ENCODE peak calls at places on chromosomes 2 and 18, in nine cellular contexts. One of them, this sample, is unnamed.

GRCh38 chr2:100017633-100018032 is 124.8 kb downstream of the AFF3 start:
- DNase-seq in HEK293T: no peak
- DNase-seq in NCI-H1105 treated with DMSO at 0.1 percent for 48 hours: no peak
- DNase-seq in EL: peak
- DNase-seq in progenitor cell of endocrine pancreas: no peak
- DNase-seq in KG1: no peak
- DNase-seq in KBM-7: no peak
- DNase-seq in HCT116: no peak
- DNase-seq in GM23338: no peak
- DNase-seq in this sample: no peak

GRCh38 chr2:206915136-206915535 is 24.2 kb upstream of the CPO start:
- DNase-seq in HEK293T: no peak
- DNase-seq in NCI-H1105 treated with DMSO at 0.1 percent for 48 hours: no peak
- DNase-seq in EL: peak
- DNase-seq in progenitor cell of endocrine pancreas: no peak
- DNase-seq in KG1: no peak
- DNase-seq in KBM-7: peak
- DNase-seq in HCT116: peak
- DNase-seq in GM23338: no peak
- DNase-seq in this sample: no peak

GRCh38 chr2:216001612-216002215 is 11.6 kb downstream of the MREG start:
- DNase-seq in HEK293T: no peak
- DNase-seq in NCI-H1105 treated with DMSO at 0.1 percent for 48 hours: no peak
- DNase-seq in EL: no peak
- DNase-seq in progenitor cell of endocrine pancreas: no peak
- DNase-seq in KG1: no peak
- DNase-seq in KBM-7: no peak
- DNase-seq in HCT116: no peak
- DNase-seq in GM23338: no peak
- DNase-seq in this sample: no peak

GRCh38 chr2:232927793-232928563 is 57.9 kb downstream of the SNORC start:
- DNase-seq in HEK293T: peak
- DNase-seq in NCI-H1105 treated with DMSO at 0.1 percent for 48 hours: peak
- DNase-seq in EL: no peak
- DNase-seq in progenitor cell of endocrine pancreas: peak
- DNase-seq in KG1: no peak
- DNase-seq in KBM-7: no peak
- DNase-seq in HCT116: no peak
- DNase-seq in GM23338: peak
- DNase-seq in this sample: peak

GRCh38 chr2:72367530-72368225 is 220.0 kb upstream of the CYP26B1 start:
- DNase-seq in HEK293T: peak
- DNase-seq in NCI-H1105 treated with DMSO at 0.1 percent for 48 hours: no peak
- DNase-seq in EL: peak
- DNase-seq in progenitor cell of endocrine pancreas: no peak
- DNase-seq in KG1: no peak
- DNase-seq in KBM-7: no peak
- DNase-seq in HCT116: peak
- DNase-seq in GM23338: peak
- DNase-seq in this sample: no peak

GRCh38 chr2:66021296-66021695 is 413.6 kb upstream of the MEIS1 start:
- DNase-seq in HEK293T: no peak
- DNase-seq in NCI-H1105 treated with DMSO at 0.1 percent for 48 hours: peak
- DNase-seq in EL: no peak
- DNase-seq in progenitor cell of endocrine pancreas: no peak
- DNase-seq in KG1: no peak
- DNase-seq in KBM-7: no peak
- DNase-seq in HCT116: no peak
- DNase-seq in GM23338: no peak
- DNase-seq in this sample: no peak

GRCh38 chr18:77209587-77209986 is 40.1 kb upstream of the GALR1 start:
- DNase-seq in HEK293T: no peak
- DNase-seq in NCI-H1105 treated with DMSO at 0.1 percent for 48 hours: no peak
- DNase-seq in EL: peak
- DNase-seq in progenitor cell of endocrine pancreas: no peak
- DNase-seq in KG1: no peak
- DNase-seq in KBM-7: no peak
- DNase-seq in HCT116: no peak
- DNase-seq in GM23338: no peak
- DNase-seq in this sample: no peak

GRCh38 chr18:6315556-6316331 is 99.0 kb downstream of the L3MBTL4 start:
- DNase-seq in HEK293T: no peak
- DNase-seq in NCI-H1105 treated with DMSO at 0.1 percent for 48 hours: no peak
- DNase-seq in EL: no peak
- DNase-seq in progenitor cell of endocrine pancreas: no peak
- DNase-seq in KG1: no peak
- DNase-seq in KBM-7: no peak
- DNase-seq in HCT116: no peak
- DNase-seq in GM23338: no peak
- DNase-seq in this sample: no peak

GRCh38 chr2:141889788-141890187 is 241.0 kb downstream of the LRP1B start:
- DNase-seq in HEK293T: no peak
- DNase-seq in NCI-H1105 treated with DMSO at 0.1 percent for 48 hours: no peak
- DNase-seq in EL: no peak
- DNase-seq in progenitor cell of endocrine pancreas: no peak
- DNase-seq in KG1: no peak
- DNase-seq in KBM-7: no peak
- DNase-seq in HCT116: no peak
- DNase-seq in GM23338: no peak
- DNase-seq in this sample: no peak

GRCh38 chr18:51491678-51492372 is 294.3 kb upstream of the MEX3C start:
- DNase-seq in HEK293T: no peak
- DNase-seq in NCI-H1105 treated with DMSO at 0.1 percent for 48 hours: no peak
- DNase-seq in EL: no peak
- DNase-seq in progenitor cell of endocrine pancreas: no peak
- DNase-seq in KG1: no peak
- DNase-seq in KBM-7: no peak
- DNase-seq in HCT116: no peak
- DNase-seq in GM23338: no peak
- DNase-seq in this sample: no peak

GRCh38 chr2:70930371-70931329 is 5.0 kb upstream of the ATP6V1B1 start:
- DNase-seq in HEK293T: no peak
- DNase-seq in NCI-H1105 treated with DMSO at 0.1 percent for 48 hours: no peak
- DNase-seq in EL: no peak
- DNase-seq in progenitor cell of endocrine pancreas: no peak
- DNase-seq in KG1: no peak
- DNase-seq in KBM-7: no peak
- DNase-seq in HCT116: no peak
- DNase-seq in GM23338: no peak
- DNase-seq in this sample: no peak

GRCh38 chr2:70503896-70504295 is 49.7 kb downstream of the TGFA start:
- DNase-seq in HEK293T: no peak
- DNase-seq in NCI-H1105 treated with DMSO at 0.1 percent for 48 hours: no peak
- DNase-seq in EL: no peak
- DNase-seq in progenitor cell of endocrine pancreas: no peak
- DNase-seq in KG1: no peak
- DNase-seq in KBM-7: no peak
- DNase-seq in HCT116: no peak
- DNase-seq in GM23338: no peak
- DNase-seq in this sample: no peak

GRCh38 chr2:62485780-62486765 is 19.9 kb downstream of the TMEM17 start:
- DNase-seq in HEK293T: no peak
- DNase-seq in NCI-H1105 treated with DMSO at 0.1 percent for 48 hours: no peak
- DNase-seq in EL: peak
- DNase-seq in progenitor cell of endocrine pancreas: no peak
- DNase-seq in KG1: no peak
- DNase-seq in KBM-7: no peak
- DNase-seq in HCT116: no peak
- DNase-seq in GM23338: no peak
- DNase-seq in this sample: no peak

GRCh38 chr2:17821535-17822451 is 5.5 kb downstream of the MSGN1 start:
- DNase-seq in HEK293T: no peak
- DNase-seq in NCI-H1105 treated with DMSO at 0.1 percent for 48 hours: no peak
- DNase-seq in EL: no peak
- DNase-seq in progenitor cell of endocrine pancreas: no peak
- DNase-seq in KG1: no peak
- DNase-seq in KBM-7: peak
- DNase-seq in HCT116: no peak
- DNase-seq in GM23338: no peak
- DNase-seq in this sample: no peak

GRCh38 chr2:9307505-9307904 is 100.9 kb downstream of the ASAP2 start:
- DNase-seq in HEK293T: no peak
- DNase-seq in NCI-H1105 treated with DMSO at 0.1 percent for 48 hours: no peak
- DNase-seq in EL: no peak
- DNase-seq in progenitor cell of endocrine pancreas: no peak
- DNase-seq in KG1: no peak
- DNase-seq in KBM-7: no peak
- DNase-seq in HCT116: no peak
- DNase-seq in GM23338: no peak
- DNase-seq in this sample: no peak

GRCh38 chr18:6010284-6010683 is 115.0 kb upstream of the TMEM200C start:
- DNase-seq in HEK293T: no peak
- DNase-seq in NCI-H1105 treated with DMSO at 0.1 percent for 48 hours: no peak
- DNase-seq in EL: no peak
- DNase-seq in progenitor cell of endocrine pancreas: no peak
- DNase-seq in KG1: no peak
- DNase-seq in KBM-7: no peak
- DNase-seq in HCT116: no peak
- DNase-seq in GM23338: no peak
- DNase-seq in this sample: no peak

GRCh38 chr2:133447303-133447702 is 121.0 kb downstream of the NCKAP5 start:
- DNase-seq in HEK293T: no peak
- DNase-seq in NCI-H1105 treated with DMSO at 0.1 percent for 48 hours: no peak
- DNase-seq in EL: no peak
- DNase-seq in progenitor cell of endocrine pancreas: no peak
- DNase-seq in KG1: no peak
- DNase-seq in KBM-7: no peak
- DNase-seq in HCT116: no peak
- DNase-seq in GM23338: no peak
- DNase-seq in this sample: no peak

GRCh38 chr2:216115224-216115582 is 6.1 kb downstream of the XRCC5 start:
- DNase-seq in HEK293T: peak
- DNase-seq in NCI-H1105 treated with DMSO at 0.1 percent for 48 hours: peak
- DNase-seq in EL: no peak
- DNase-seq in progenitor cell of endocrine pancreas: no peak
- DNase-seq in KG1: no peak
- DNase-seq in KBM-7: no peak
- DNase-seq in HCT116: no peak
- DNase-seq in GM23338: peak
- DNase-seq in this sample: no peak

GRCh38 chr2:1653956-1654695 is 90.2 kb downstream of the PXDN start:
- DNase-seq in HEK293T: no peak
- DNase-seq in NCI-H1105 treated with DMSO at 0.1 percent for 48 hours: no peak
- DNase-seq in EL: peak
- DNase-seq in progenitor cell of endocrine pancreas: no peak
- DNase-seq in KG1: no peak
- DNase-seq in KBM-7: no peak
- DNase-seq in HCT116: no peak
- DNase-seq in GM23338: no peak
- DNase-seq in this sample: no peak

GRCh38 chr18:46343940-46344372 is 239.8 kb downstream of the HAUS1 start:
- DNase-seq in HEK293T: no peak
- DNase-seq in NCI-H1105 treated with DMSO at 0.1 percent for 48 hours: peak
- DNase-seq in EL: no peak
- DNase-seq in progenitor cell of endocrine pancreas: no peak
- DNase-seq in KG1: peak
- DNase-seq in KBM-7: no peak
- DNase-seq in HCT116: no peak
- DNase-seq in GM23338: peak
- DNase-seq in this sample: peak

GRCh38 chr2:42569116-42569711 is 782 bp downstream of the MTA3 start:
- DNase-seq in HEK293T: peak
- DNase-seq in NCI-H1105 treated with DMSO at 0.1 percent for 48 hours: peak
- DNase-seq in EL: peak
- DNase-seq in progenitor cell of endocrine pancreas: no peak
- DNase-seq in KG1: no peak
- DNase-seq in KBM-7: peak
- DNase-seq in HCT116: no peak
- DNase-seq in GM23338: peak
- DNase-seq in this sample: peak

GRCh38 chr2:240459401-240460242 is 24.2 kb downstream of the GPC1 start:
- DNase-seq in HEK293T: no peak
- DNase-seq in NCI-H1105 treated with DMSO at 0.1 percent for 48 hours: no peak
- DNase-seq in EL: no peak
- DNase-seq in progenitor cell of endocrine pancreas: no peak
- DNase-seq in KG1: no peak
- DNase-seq in KBM-7: no peak
- DNase-seq in HCT116: no peak
- DNase-seq in GM23338: no peak
- DNase-seq in this sample: no peak

GRCh38 chr2:11828933-11829323 is 82.5 kb downstream of the LPIN1 start:
- DNase-seq in HEK293T: no peak
- DNase-seq in NCI-H1105 treated with DMSO at 0.1 percent for 48 hours: no peak
- DNase-seq in EL: no peak
- DNase-seq in progenitor cell of endocrine pancreas: no peak
- DNase-seq in KG1: no peak
- DNase-seq in KBM-7: no peak
- DNase-seq in HCT116: no peak
- DNase-seq in GM23338: no peak
- DNase-seq in this sample: no peak

GRCh38 chr2:46445561-46445960 is 33.8 kb upstream of the TMEM247 start:
- DNase-seq in HEK293T: no peak
- DNase-seq in NCI-H1105 treated with DMSO at 0.1 percent for 48 hours: no peak
- DNase-seq in EL: peak
- DNase-seq in progenitor cell of endocrine pancreas: no peak
- DNase-seq in KG1: no peak
- DNase-seq in KBM-7: no peak
- DNase-seq in HCT116: no peak
- DNase-seq in GM23338: no peak
- DNase-seq in this sample: no peak

GRCh38 chr2:174124171-174124570 is 124.2 kb downstream of the OLA1 start:
- DNase-seq in HEK293T: no peak
- DNase-seq in NCI-H1105 treated with DMSO at 0.1 percent for 48 hours: peak
- DNase-seq in EL: no peak
- DNase-seq in progenitor cell of endocrine pancreas: no peak
- DNase-seq in KG1: no peak
- DNase-seq in KBM-7: no peak
- DNase-seq in HCT116: no peak
- DNase-seq in GM23338: peak
- DNase-seq in this sample: no peak

GRCh38 chr2:203498161-203498560 is 36.9 kb downstream of the RAPH1 start:
- DNase-seq in HEK293T: no peak
- DNase-seq in NCI-H1105 treated with DMSO at 0.1 percent for 48 hours: no peak
- DNase-seq in EL: peak
- DNase-seq in progenitor cell of endocrine pancreas: no peak
- DNase-seq in KG1: no peak
- DNase-seq in KBM-7: peak
- DNase-seq in HCT116: peak
- DNase-seq in GM23338: no peak
- DNase-seq in this sample: no peak

GRCh38 chr2:30487603-30488002 is 40.6 kb downstream of the LCLAT1 start:
- DNase-seq in HEK293T: no peak
- DNase-seq in NCI-H1105 treated with DMSO at 0.1 percent for 48 hours: no peak
- DNase-seq in EL: no peak
- DNase-seq in progenitor cell of endocrine pancreas: no peak
- DNase-seq in KG1: no peak
- DNase-seq in KBM-7: no peak
- DNase-seq in HCT116: no peak
- DNase-seq in GM23338: no peak
- DNase-seq in this sample: no peak

GRCh38 chr2:42386684-42387083 is 25.7 kb upstream of the COX7A2L start:
- DNase-seq in HEK293T: peak
- DNase-seq in NCI-H1105 treated with DMSO at 0.1 percent for 48 hours: no peak
- DNase-seq in EL: no peak
- DNase-seq in progenitor cell of endocrine pancreas: no peak
- DNase-seq in KG1: peak
- DNase-seq in KBM-7: no peak
- DNase-seq in HCT116: peak
- DNase-seq in GM23338: peak
- DNase-seq in this sample: peak

GRCh38 chr2:232963913-232964312 is 49.1 kb downstream of the NGEF start:
- DNase-seq in HEK293T: no peak
- DNase-seq in NCI-H1105 treated with DMSO at 0.1 percent for 48 hours: no peak
- DNase-seq in EL: no peak
- DNase-seq in progenitor cell of endocrine pancreas: no peak
- DNase-seq in KG1: no peak
- DNase-seq in KBM-7: no peak
- DNase-seq in HCT116: no peak
- DNase-seq in GM23338: no peak
- DNase-seq in this sample: no peak

GRCh38 chr2:174740718-174741117 is 23.6 kb downstream of the CHRNA1 start:
- DNase-seq in HEK293T: no peak
- DNase-seq in NCI-H1105 treated with DMSO at 0.1 percent for 48 hours: no peak
- DNase-seq in EL: no peak
- DNase-seq in progenitor cell of endocrine pancreas: no peak
- DNase-seq in KG1: no peak
- DNase-seq in KBM-7: no peak
- DNase-seq in HCT116: no peak
- DNase-seq in GM23338: no peak
- DNase-seq in this sample: no peak

GRCh38 chr2:186460465-186460864 is 25.6 kb upstream of the ZC3H15 start:
- DNase-seq in HEK293T: no peak
- DNase-seq in NCI-H1105 treated with DMSO at 0.1 percent for 48 hours: no peak
- DNase-seq in EL: peak
- DNase-seq in progenitor cell of endocrine pancreas: no peak
- DNase-seq in KG1: no peak
- DNase-seq in KBM-7: no peak
- DNase-seq in HCT116: no peak
- DNase-seq in GM23338: peak
- DNase-seq in this sample: peak

This sample was measured in K562.